ENCODE peak calls at places on chromosome 2, in ten cellular contexts. One of them, this sample, is unnamed.

GRCh38 chr2:63790913-63791312 is 50.8 kb upstream of the UGP2 start:
- DNase-seq in OCI-M1: no peak
- DNase-seq in GM10248: no peak
- DNase-seq in AG10803: peak
- DNase-seq in suprapubic skin: no peak
- DNase-seq in A172: peak
- DNase-seq in left ventricle myocardium superior: no peak
- DNase-seq in heart left ventricle: no peak
- DNase-seq in tibial nerve: peak
- DNase-seq in osteocyte: no peak
- DNase-seq in this sample: no peak

GRCh38 chr2:119206201-119206600 is 17.4 kb upstream of the STEAP3 start:
- DNase-seq in heart left ventricle: no peak
- DNase-seq in tibial nerve: no peak
- DNase-seq in osteocyte: no peak
- DNase-seq in OCI-M1: no peak
- DNase-seq in suprapubic skin: no peak
- DNase-seq in GM10248: no peak
- DNase-seq in left ventricle myocardium superior: no peak
- DNase-seq in AG10803: no peak
- DNase-seq in A172: no peak
- DNase-seq in this sample: no peak

GRCh38 chr2:207200136-207200535 is 34.4 kb upstream of the KLF7 start:
- DNase-seq in A172: no peak
- DNase-seq in GM10248: no peak
- DNase-seq in tibial nerve: no peak
- DNase-seq in heart left ventricle: no peak
- DNase-seq in left ventricle myocardium superior: no peak
- DNase-seq in suprapubic skin: no peak
- DNase-seq in AG10803: no peak
- DNase-seq in OCI-M1: no peak
- DNase-seq in osteocyte: no peak
- DNase-seq in this sample: no peak

GRCh38 chr2:80256396-80257167 is 48.0 kb downstream of the LRRTM1 start:
- DNase-seq in GM10248: no peak
- DNase-seq in tibial nerve: no peak
- DNase-seq in left ventricle myocardium superior: no peak
- DNase-seq in suprapubic skin: no peak
- DNase-seq in AG10803: peak
- DNase-seq in A172: peak
- DNase-seq in osteocyte: no peak
- DNase-seq in OCI-M1: peak
- DNase-seq in heart left ventricle: no peak
- DNase-seq in this sample: no peak

GRCh38 chr2:72350852-72351251 is 203.2 kb upstream of the CYP26B1 start:
- DNase-seq in osteocyte: no peak
- DNase-seq in suprapubic skin: no peak
- DNase-seq in heart left ventricle: no peak
- DNase-seq in AG10803: no peak
- DNase-seq in A172: no peak
- DNase-seq in left ventricle myocardium superior: no peak
- DNase-seq in tibial nerve: no peak
- DNase-seq in OCI-M1: no peak
- DNase-seq in GM10248: no peak
- DNase-seq in this sample: no peak

GRCh38 chr2:15588329-15588919 is 3.2 kb upstream of the DDX1 start:
- DNase-seq in OCI-M1: peak
- DNase-seq in osteocyte: no peak
- DNase-seq in suprapubic skin: no peak
- DNase-seq in tibial nerve: peak
- DNase-seq in A172: peak
- DNase-seq in heart left ventricle: peak
- DNase-seq in AG10803: peak
- DNase-seq in GM10248: peak
- DNase-seq in left ventricle myocardium superior: peak
- DNase-seq in this sample: no peak

GRCh38 chr2:23435250-23436035 is 50.5 kb downstream of the KLHL29 start:
- DNase-seq in osteocyte: peak
- DNase-seq in left ventricle myocardium superior: no peak
- DNase-seq in tibial nerve: no peak
- DNase-seq in OCI-M1: no peak
- DNase-seq in suprapubic skin: no peak
- DNase-seq in A172: no peak
- DNase-seq in heart left ventricle: no peak
- DNase-seq in GM10248: no peak
- DNase-seq in AG10803: no peak
- DNase-seq in this sample: no peak

GRCh38 chr2:42593282-42593681 is 24.9 kb downstream of the MTA3 start:
- DNase-seq in AG10803: no peak
- DNase-seq in heart left ventricle: no peak
- DNase-seq in osteocyte: no peak
- DNase-seq in A172: no peak
- DNase-seq in suprapubic skin: no peak
- DNase-seq in tibial nerve: no peak
- DNase-seq in left ventricle myocardium superior: no peak
- DNase-seq in GM10248: no peak
- DNase-seq in OCI-M1: no peak
- DNase-seq in this sample: no peak

GRCh38 chr2:49426991-49427390 is 272.7 kb upstream of the FSHR start:
- DNase-seq in left ventricle myocardium superior: no peak
- DNase-seq in heart left ventricle: no peak
- DNase-seq in OCI-M1: no peak
- DNase-seq in tibial nerve: no peak
- DNase-seq in suprapubic skin: no peak
- DNase-seq in A172: no peak
- DNase-seq in AG10803: no peak
- DNase-seq in GM10248: no peak
- DNase-seq in osteocyte: no peak
- DNase-seq in this sample: no peak

GRCh38 chr2:96867756-96868554 is 1.9 kb downstream of the SEMA4C start:
- DNase-seq in OCI-M1: peak
- DNase-seq in AG10803: no peak
- DNase-seq in heart left ventricle: no peak
- DNase-seq in left ventricle myocardium superior: no peak
- DNase-seq in A172: no peak
- DNase-seq in osteocyte: no peak
- DNase-seq in suprapubic skin: no peak
- DNase-seq in tibial nerve: no peak
- DNase-seq in GM10248: no peak
- DNase-seq in this sample: no peak